ENCODE peak calls at places on chromosomes 1 and 21, in five cellular contexts. J is activated gamma-delta T cell, D is HEK293T, Z is B cell, S is T-helper 22 cell. N is an unnamed sample.

GRCh38 chr1:157496121-157496526 is 56.2 kb downstream of the FCRL5 start:
- DNase-seq in Z (peak; percentile 38), J (no peak), S (no peak), D (peak; percentile 44), N (peak; percentile 32)

GRCh38 chr1:179175011-179175934 is 54.2 kb downstream of the ABL2 start:
- DNase-seq in J (no peak), Z (no peak), S (no peak), D (no peak), N (peak; percentile 48)

GRCh38 chr21:18499761-18500376 is 96.3 kb upstream of the TMPRSS15 start:
- DNase-seq in D (peak; percentile 9), S (no peak), Z (no peak), J (no peak), N (no peak)

GRCh38 chr1:221276911-221277310 is 397.7 kb downstream of the HLX start:
- DNase-seq in S (no peak), D (no peak), Z (no peak), J (no peak), N (no peak)

GRCh38 chr21:45341779-45342178 is 54.1 kb upstream of the POFUT2 start:
- DNase-seq in Z (no peak), D (no peak), S (no peak), J (no peak), N (peak; percentile 54)

GRCh38 chr1:11178021-11179015 is 10.8 kb upstream of the ANGPTL7 start:
- DNase-seq in Z (no peak), D (peak; percentile 43), J (no peak), S (no peak), N (peak; percentile 20)

GRCh38 chr1:244341455-244342450 is 110.0 kb downstream of the ADSS2 start:
- DNase-seq in D (no peak), J (no peak), Z (no peak), S (no peak), N (no peak)

GRCh38 chr21:26920055-26920454 is 46.8 kb downstream of the ADAMTS5 start:
- DNase-seq in D (no peak), S (no peak), Z (no peak), J (no peak), N (no peak)

GRCh38 chr1:159444507-159444906 is 5.0 kb downstream of the OR10J1 start:
- DNase-seq in Z (no peak), S (no peak), J (no peak), D (no peak), N (no peak)

N was measured in NCI-H226.